ENCODE peak calls at places on chromosome 7, in eight cellular contexts. Y is IMR-90; J is HFF-Myc; F is Caco-2; V is activated CD8-positive, alpha-beta T cell treated with anti-CD3 and anti-CD28 coated beads for 36 hours; I is stomach; M is fibroblast of pulmonary artery; S is endodermal cell. W is an unnamed sample.

GRCh38 chr7:33563010-33563409 is 342.3 kb upstream of the BMPER start:
- DNase-seq in Y (no peak), J (no peak), F (no peak), V (no peak), I (no peak), M (no peak), S (no peak), W (no peak)

GRCh38 chr7:128708824-128709223 is 30.3 kb upstream of the CALU start:
- DNase-seq in Y (no peak), J (no peak), F (no peak), V (no peak), I (no peak), M (no peak), S (no peak), W (no peak)

GRCh38 chr7:157482011-157482410 is 145.2 kb downstream of the DNAJB6 start:
- DNase-seq in Y (no peak), J (no peak), F (no peak), V (no peak), I (no peak), M (no peak), S (peak; percentile 13), W (no peak)

GRCh38 chr7:87447251-87447650 is 28.2 kb downstream of the ABCB4 start:
- DNase-seq in Y (no peak), J (no peak), F (no peak), V (no peak), I (no peak), M (no peak), S (no peak), W (no peak)

GRCh38 chr7:30897770-30898169 is 13.9 kb upstream of the AQP1 start:
- DNase-seq in Y (no peak), J (no peak), F (no peak), V (no peak), I (no peak), M (no peak), S (no peak), W (no peak)

GRCh38 chr7:103380395-103381191 is 33.1 kb downstream of the PSMC2 start:
- DNase-seq in Y (peak; percentile 44), J (no peak), F (no peak), V (no peak), I (no peak), M (peak; percentile 8), S (no peak), W (no peak)

GRCh38 chr7:51313276-51314035 is 3.2 kb downstream of the COBL start:
- DNase-seq in Y (no peak), J (no peak), F (no peak), V (no peak), I (no peak), M (no peak), S (peak; percentile 13), W (no peak)

GRCh38 chr7:27684491-27684890 is 21.8 kb upstream of the HIBADH start:
- DNase-seq in Y (no peak), J (no peak), F (no peak), V (no peak), I (no peak), M (no peak), S (no peak), W (no peak)

GRCh38 chr7:26457702-26458327 is 166.2 kb downstream of the SNX10 start:
- DNase-seq in Y (no peak), J (no peak), F (no peak), V (no peak), I (no peak), M (no peak), S (no peak), W (no peak)

GRCh38 chr7:50335795-50336754 is 31.6 kb downstream of the IKZF1 start:
- DNase-seq in Y (no peak), J (no peak), F (no peak), V (peak; percentile 93), I (no peak), M (no peak), S (peak; percentile 49), W (no peak)

GRCh38 chr7:45000096-45001032 is at the start of gene CCM2:
- DNase-seq in Y (peak; percentile 32), J (no peak), F (peak; percentile 54), V (no peak), I (peak; percentile 43), M (peak; percentile 51), S (no peak), W (no peak)

GRCh38 chr7:87152897-87153641 is 816 bp downstream of the DMTF1 start:
- DNase-seq in Y (peak; percentile 17), J (no peak), F (peak; percentile 39), V (peak; percentile 71), I (peak; percentile 33), M (peak; percentile 37), S (peak; percentile 60), W (peak; percentile 49)

GRCh38 chr7:151485006-151485732 is 34.5 kb downstream of the RHEB start:
- DNase-seq in Y (peak; percentile 88), J (no peak), F (no peak), V (peak; percentile 18), I (no peak), M (peak; percentile 79), S (no peak), W (peak; percentile 33)

GRCh38 chr7:150811-151221 is 41.6 kb upstream of the FAM20C start:
- DNase-seq in Y (no peak), J (no peak), F (peak; percentile 45), V (no peak), I (no peak), M (no peak), S (no peak), W (no peak)

GRCh38 chr7:45199506-45199905 is 41.9 kb downstream of the RAMP3 start:
- DNase-seq in Y (no peak), J (no peak), F (no peak), V (no peak), I (no peak), M (no peak), S (no peak), W (no peak)

GRCh38 chr7:4240813-4241612 is 441.1 kb upstream of the FOXK1 start:
- DNase-seq in Y (no peak), J (no peak), F (no peak), V (peak; percentile 18), I (no peak), M (no peak), S (no peak), W (no peak)

GRCh38 chr7:340200-340937 is 50.4 kb downstream of the FOXL3 start:
- DNase-seq in Y (no peak), J (no peak), F (no peak), V (no peak), I (peak; percentile 64), M (no peak), S (no peak), W (no peak)

GRCh38 chr7:17680943-17681351 is 259.3 kb downstream of the SNX13 start:
- DNase-seq in Y (peak; percentile 49), J (no peak), F (peak; percentile 15), V (no peak), I (no peak), M (peak; percentile 75), S (no peak), W (no peak)

GRCh38 chr7:17681965-17682364 is 258.3 kb downstream of the SNX13 start:
- DNase-seq in Y (no peak), J (no peak), F (no peak), V (no peak), I (no peak), M (peak; percentile 44), S (no peak), W (no peak)

GRCh38 chr7:17677408-17677807 is 262.9 kb downstream of the SNX13 start:
- DNase-seq in Y (peak; percentile 75), J (no peak), F (no peak), V (no peak), I (no peak), M (peak; percentile 78), S (no peak), W (no peak)

GRCh38 chr7:17680026-17680425 is 260.3 kb downstream of the SNX13 start:
- DNase-seq in Y (peak; percentile 83), J (no peak), F (no peak), V (no peak), I (no peak), M (peak; percentile 95), S (peak; percentile 72), W (no peak)

GRCh38 chr7:17679427-17679826 is 260.9 kb downstream of the SNX13 start:
- DNase-seq in Y (no peak), J (no peak), F (no peak), V (no peak), I (no peak), M (peak; percentile 64), S (peak; percentile 55), W (no peak)
- TF ChIP-seq CTCF in Y (no peak), J (no peak), F (no peak), V (no peak), I (no peak), M (no peak), S (no peak), W (no peak)

DNA sequence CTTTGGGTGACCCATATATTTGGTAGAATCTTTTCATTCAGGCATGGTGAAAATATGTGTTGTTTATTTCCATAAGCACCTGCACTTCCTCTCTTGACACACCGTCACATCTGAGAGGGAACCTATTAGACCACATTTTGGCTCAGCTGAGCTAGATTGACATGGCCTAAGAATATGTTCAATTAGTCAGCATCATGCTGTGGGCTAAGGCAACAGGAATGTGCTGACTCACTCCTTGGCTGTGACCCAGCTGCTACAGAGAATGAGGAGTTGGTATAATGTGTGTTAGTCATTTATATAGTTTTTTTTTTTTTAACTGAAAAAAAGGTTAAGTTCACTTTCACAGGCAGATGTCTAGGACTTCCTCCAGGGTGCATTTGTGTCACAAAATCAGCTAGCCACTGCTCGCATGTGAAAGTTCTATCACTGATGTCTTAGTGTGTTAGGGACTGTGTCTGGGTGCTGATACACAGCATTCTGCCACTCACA is 180.6 kb downstream of the SEMA3E start:
- DNase-seq in Y (peak; percentile 99), J (peak; percentile 98), F (peak; percentile 35), V (peak; percentile 28), I (peak; percentile 83), M (peak; percentile 98), S (peak; percentile 85), W (peak; percentile 13)
- TF ChIP-seq CTCF in Y (no peak), J (no peak), F (no peak), V (no peak), I (no peak), M (no peak), S (no peak), W (no peak)

DNA sequence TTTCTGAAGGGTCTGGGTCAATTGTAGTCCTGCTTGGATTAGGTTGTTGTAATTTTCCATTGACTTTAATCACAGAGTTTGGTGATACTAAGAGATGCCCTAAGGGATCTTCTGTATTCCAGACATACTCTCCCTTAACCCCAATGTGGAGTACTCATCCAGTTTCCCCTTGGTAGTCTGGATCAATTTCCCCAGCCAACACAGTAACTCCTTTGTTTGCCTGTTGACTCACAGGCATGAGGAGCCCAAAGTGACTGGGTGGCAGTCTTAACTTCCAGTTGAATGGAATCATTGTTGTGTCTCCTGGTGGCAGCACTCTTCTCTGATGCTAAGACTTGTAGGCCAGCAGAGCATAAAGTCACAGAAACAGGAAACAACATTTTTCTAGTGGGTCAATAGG is 41.5 kb upstream of the PIK3CG start:
- DNase-seq in Y (peak; percentile 37), J (no peak), F (no peak), V (no peak), I (no peak), M (no peak), S (no peak), W (no peak)
- TF ChIP-seq CTCF in Y (no peak), J (no peak), F (no peak), V (no peak), I (no peak), M (no peak), S (no peak), W (no peak)

DNA sequence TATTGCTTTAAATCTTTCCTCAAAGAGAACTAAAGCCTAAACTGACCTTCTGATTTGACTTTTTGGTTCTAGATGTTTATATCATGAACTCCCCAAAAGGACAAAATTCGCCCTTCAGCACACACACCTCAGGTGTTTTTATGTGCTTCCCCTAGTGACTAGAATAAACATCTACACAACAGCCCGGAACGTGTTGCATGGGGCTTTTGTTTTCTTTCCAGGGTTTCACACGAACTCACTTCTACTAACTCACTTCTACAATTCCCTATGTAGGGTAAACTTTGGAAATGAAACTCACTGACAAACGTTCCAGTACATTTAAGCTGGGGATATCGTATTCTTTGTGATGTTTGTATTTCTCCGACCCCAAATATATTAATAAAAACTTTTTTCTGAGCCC is 1.4 kb downstream of the TRA2A start:
- DNase-seq in Y (peak; percentile 31), J (no peak), F (peak; percentile 49), V (peak; percentile 47), I (no peak), M (peak; percentile 55), S (no peak), W (peak; percentile 50)
- TF ChIP-seq CTCF in Y (no peak), J (no peak), F (no peak), V (peak; percentile 31), I (no peak), M (peak; percentile 11), S (peak; percentile 59), W (no peak)

W was measured in GM20000.